ENCODE peak calls at places on chromosomes 5 and 9, in seven cellular contexts. U, A, G, Q, V, F and C are unnamed samples.

GRCh38 chr9:104279535-104280215 is 185.6 kb downstream of the SMC2 start:
- DNase-seq in U (peak; percentile 64), A (peak; percentile 70), G (peak; percentile 64), Q (peak; percentile 35), V (no peak), F (no peak), C (no peak)

GRCh38 chr5:141973871-141974595 is 5.1 kb downstream of the RNF14 start:
- DNase-seq in U (no peak), A (peak; percentile 40), G (no peak), Q (peak; percentile 64), V (no peak), F (peak; percentile 87), C (no peak)

GRCh38 chr5:75856056-75856455 is 138.8 kb upstream of the POC5 start:
- DNase-seq in U (no peak), A (no peak), G (no peak), Q (no peak), V (no peak), F (no peak), C (no peak)

GRCh38 chr5:173660481-173661280 is 44.2 kb upstream of the BOD1 start:
- DNase-seq in U (no peak), A (no peak), G (no peak), Q (no peak), V (no peak), F (no peak), C (no peak)

GRCh38 chr5:5220896-5221295 is 80.8 kb downstream of the ADAMTS16 start:
- DNase-seq in U (no peak), A (no peak), G (no peak), Q (no peak), V (no peak), F (no peak), C (no peak)

GRCh38 chr9:83932001-83932400 is 10.8 kb upstream of the KIF27 start:
- DNase-seq in U (no peak), A (no peak), G (no peak), Q (no peak), V (no peak), F (no peak), C (no peak)

GRCh38 chr5:16700081-16700480 is 83.3 kb upstream of the RETREG1 start:
- DNase-seq in U (no peak), A (no peak), G (no peak), Q (no peak), V (no peak), F (no peak), C (no peak)

GRCh38 chr9:119026120-119026519 is 343.1 kb downstream of the BRINP1 start:
- DNase-seq in U (no peak), A (no peak), G (peak; percentile 90), Q (no peak), V (peak; percentile 20), F (no peak), C (no peak)

GRCh38 chr5:133404724-133405123 is 207.6 kb downstream of the FSTL4 start:
- DNase-seq in U (no peak), A (peak; percentile 14), G (no peak), Q (peak; percentile 8), V (no peak), F (no peak), C (no peak)

GRCh38 chr5:152405145-152405544 is at the start of gene NMUR2:
- DNase-seq in U (no peak), A (no peak), G (no peak), Q (no peak), V (no peak), F (no peak), C (no peak)

GRCh38 chr5:151798674-151799073 is 26.9 kb downstream of the G3BP1 start:
- DNase-seq in U (no peak), A (no peak), G (no peak), Q (no peak), V (no peak), F (no peak), C (no peak)